ENCODE peak calls at places on chromosomes 13 and 19, in four cellular contexts. J is IMR-90, W is adipocyte, Z is NT2/D1. C is an unnamed sample.

GRCh38 chr19:35716735-35716984 is 1.1 kb upstream of the KMT2B start:
- DNase-seq in J (no peak), W (no peak), Z (no peak), C (no peak)

GRCh38 chr13:79679334-79679733 is 198.4 kb downstream of the NDFIP2 start:
- DNase-seq in J (peak; percentile 70), W (peak; percentile 92), Z (peak; percentile 63), C (peak; percentile 60)

GRCh38 chr19:15836345-15836594 is 20.8 kb upstream of the OR10H1 start:
- DNase-seq in J (peak; percentile 8), W (no peak), Z (no peak), C (no peak)

GRCh38 chr13:64446372-64446771 is 2783.8 kb downstream of the PCDH9 start:
- DNase-seq in J (no peak), W (no peak), Z (no peak), C (no peak)

GRCh38 chr19:48433337-48433736 is 12.4 kb upstream of the GRWD1 start:
- DNase-seq in J (no peak), W (no peak), Z (no peak), C (no peak)

GRCh38 chr19:290539-291521 is at the start of gene PLPP2:
- DNase-seq in J (no peak), W (peak; percentile 41), Z (no peak), C (peak; percentile 80)

GRCh38 chr13:96636310-96636709 is 358.0 kb downstream of the OXGR1 start:
- DNase-seq in J (no peak), W (no peak), Z (no peak), C (no peak)

GRCh38 chr13:24747248-24748151 is 16.5 kb upstream of the RNF17 start:
- DNase-seq in J (no peak), W (peak; percentile 46), Z (no peak), C (no peak)

GRCh38 chr19:29404951-29405727 is 120.7 kb upstream of the VSTM2B start:
- DNase-seq in J (no peak), W (no peak), Z (peak; percentile 11), C (no peak)

GRCh38 chr19:2841858-2842574 is 741 bp downstream of the ZNF555 start:
- DNase-seq in J (no peak), W (peak; percentile 30), Z (no peak), C (no peak)

GRCh38 chr13:33351324-33351723 is 65.8 kb upstream of the STARD13 start:
- DNase-seq in J (peak; percentile 64), W (peak; percentile 28), Z (no peak), C (no peak)

GRCh38 chr13:24630851-24631341 is 49.3 kb upstream of the ATP12A start:
- DNase-seq in J (peak; percentile 46), W (no peak), Z (peak; percentile 55), C (no peak)

GRCh38 chr13:59658736-59659330 is 504.9 kb downstream of the DIAPH3 start:
- DNase-seq in J (no peak), W (no peak), Z (no peak), C (no peak)

GRCh38 chr13:50453238-50453637 is 390.3 kb downstream of the DLEU7 start:
- DNase-seq in J (peak; percentile 5), W (no peak), Z (no peak), C (no peak)

GRCh38 chr19:1445932-1446712 is 3.8 kb upstream of the APC2 start:
- DNase-seq in J (no peak), W (peak; percentile 81), Z (no peak), C (no peak)

GRCh38 chr13:72221276-72221962 is 354.4 kb upstream of the DACH1 start:
- DNase-seq in J (no peak), W (peak; percentile 18), Z (peak; percentile 65), C (peak; percentile 82)

GRCh38 chr13:94195715-94196114 is 283.8 kb downstream of the DCT start:
- DNase-seq in J (peak; percentile 96), W (peak; percentile 67), Z (no peak), C (no peak)

GRCh38 chr13:31022491-31022890 is 90.0 kb downstream of the TEX26 start:
- DNase-seq in J (no peak), W (no peak), Z (no peak), C (no peak)

GRCh38 chr13:29524641-29525040 is 70.8 kb downstream of the SLC7A1 start:
- DNase-seq in J (no peak), W (no peak), Z (no peak), C (no peak)

GRCh38 chr19:47681936-47682335 is 31.3 kb upstream of the EHD2 start:
- DNase-seq in J (no peak), W (no peak), Z (no peak), C (no peak)

GRCh38 chr13:53028063-53028462 is 550 bp upstream of the OLFM4 start:
- DNase-seq in J (no peak), W (no peak), Z (no peak), C (no peak)

GRCh38 chr13:24694907-24695306 is 14.7 kb downstream of the ATP12A start:
- DNase-seq in J (no peak), W (no peak), Z (no peak), C (no peak)

GRCh38 chr19:17002455-17002854 is 24.2 kb downstream of the CPAMD8 start:
- DNase-seq in J (no peak), W (no peak), Z (no peak), C (no peak)

GRCh38 chr19:32351807-32352630 is 6.6 kb downstream of the ZNF507 start:
- DNase-seq in J (peak; percentile 69), W (no peak), Z (no peak), C (no peak)

GRCh38 chr13:109154546-109154945 is 525.1 kb downstream of the MYO16 start:
- DNase-seq in J (no peak), W (no peak), Z (no peak), C (no peak)

GRCh38 chr19:8204961-8205360 is 4.2 kb upstream of the CERS4 start:
- DNase-seq in J (no peak), W (no peak), Z (no peak), C (no peak)

GRCh38 chr13:113751491-113751890 is 7.5 kb upstream of the TMEM255B start:
- DNase-seq in J (no peak), W (no peak), Z (no peak), C (no peak)

GRCh38 chr13:113749507-113749906 is 9.5 kb upstream of the TMEM255B start:
- DNase-seq in J (no peak), W (no peak), Z (no peak), C (no peak)

GRCh38 chr13:113748862-113749451 is 10.1 kb upstream of the TMEM255B start:
- DNase-seq in J (no peak), W (no peak), Z (no peak), C (no peak)

GRCh38 chr13:113750554-113751399 is 8.2 kb upstream of the TMEM255B start:
- DNase-seq in J (no peak), W (no peak), Z (no peak), C (no peak)

DNA sequence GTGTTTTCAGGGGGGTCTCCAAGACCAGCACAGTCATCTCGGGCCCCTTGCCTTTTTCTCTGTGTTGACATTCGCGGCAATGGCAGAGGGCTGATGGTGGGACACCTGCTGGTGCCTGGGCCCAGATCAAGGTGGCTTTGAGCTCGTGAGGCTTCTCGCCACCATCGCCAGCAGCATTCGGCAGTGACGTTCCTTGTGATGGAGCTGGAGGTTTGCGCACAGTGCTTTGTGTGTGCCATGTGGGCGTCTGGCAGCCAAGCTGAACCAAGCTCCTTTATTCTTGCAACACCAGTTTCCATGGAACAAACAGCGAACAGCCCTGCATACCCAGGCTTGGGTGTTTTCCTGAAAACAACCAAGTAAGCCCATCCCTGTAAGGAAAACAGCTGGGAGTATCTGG is 9.1 kb upstream of the TMEM255B start:
- DNase-seq in J (no peak), W (no peak), Z (no peak), C (no peak)
- H3K4me3 ChIP-seq in J (no peak overlapping the region), W (no peak overlapping the region), Z (no peak overlapping the region), C (no peak overlapping the region)

DNA sequence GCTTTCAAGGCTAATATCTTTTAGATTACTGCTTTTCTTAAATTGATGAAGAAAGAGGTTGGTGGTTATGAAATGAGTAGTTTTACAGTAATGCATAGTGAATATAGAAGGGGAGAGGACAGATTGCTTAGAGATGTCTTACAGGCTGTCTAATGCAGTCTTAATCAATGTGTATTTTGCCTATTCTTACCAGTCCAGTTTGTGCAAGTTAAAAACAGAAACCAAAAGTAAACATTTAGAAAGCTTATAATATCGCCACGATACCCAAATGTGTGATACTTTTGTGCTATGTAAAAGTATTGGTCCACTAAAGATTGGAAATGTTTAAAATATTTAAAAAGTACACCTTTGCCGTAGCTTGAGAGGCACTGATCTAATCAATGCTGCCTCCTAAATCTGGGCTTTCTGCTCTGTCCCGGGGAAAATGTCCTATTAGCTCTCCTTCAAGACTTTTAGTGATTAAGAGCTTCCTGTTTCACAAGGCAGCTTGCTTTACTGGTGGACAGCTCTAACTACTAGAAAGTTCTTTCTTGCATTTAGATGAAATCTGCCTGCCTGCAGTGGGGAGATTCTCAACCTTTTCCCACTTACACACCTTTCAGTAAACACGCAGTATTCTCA is 64.7 kb downstream of the DNAJC15 start:
- DNase-seq in J (peak; percentile 36), W (no peak), Z (no peak), C (no peak)
- H3K4me3 ChIP-seq in J (peak overlapping the region; percentile 18), W (peak overlapping the region; percentile 84), Z (no peak overlapping the region), C (no peak overlapping the region)

DNA sequence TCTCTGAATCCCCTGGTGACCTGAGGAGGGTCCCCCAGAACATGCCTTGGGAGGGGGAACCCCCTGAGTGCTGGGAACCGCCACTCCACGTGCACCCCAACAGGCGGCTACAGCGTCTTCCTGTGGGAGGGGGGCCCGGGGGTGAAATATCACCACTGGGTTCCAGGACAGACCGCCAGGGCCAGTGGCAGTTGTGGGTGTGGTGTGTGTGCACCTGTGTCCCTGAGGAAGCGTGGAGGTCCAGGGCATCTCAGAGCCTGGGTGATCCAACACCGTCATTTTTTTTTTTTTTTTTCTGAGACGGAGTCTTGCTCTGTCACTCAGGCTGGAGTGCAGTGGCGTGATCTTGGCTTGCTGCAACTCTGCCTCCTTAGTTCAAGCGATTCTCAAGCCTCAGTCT is 4.2 kb downstream of the ADGRE5 start:
- DNase-seq in J (no peak), W (no peak), Z (no peak), C (no peak)
- H3K4me3 ChIP-seq in J (no peak overlapping the region), W (no peak overlapping the region), Z (no peak overlapping the region), C (no peak overlapping the region)

DNA sequence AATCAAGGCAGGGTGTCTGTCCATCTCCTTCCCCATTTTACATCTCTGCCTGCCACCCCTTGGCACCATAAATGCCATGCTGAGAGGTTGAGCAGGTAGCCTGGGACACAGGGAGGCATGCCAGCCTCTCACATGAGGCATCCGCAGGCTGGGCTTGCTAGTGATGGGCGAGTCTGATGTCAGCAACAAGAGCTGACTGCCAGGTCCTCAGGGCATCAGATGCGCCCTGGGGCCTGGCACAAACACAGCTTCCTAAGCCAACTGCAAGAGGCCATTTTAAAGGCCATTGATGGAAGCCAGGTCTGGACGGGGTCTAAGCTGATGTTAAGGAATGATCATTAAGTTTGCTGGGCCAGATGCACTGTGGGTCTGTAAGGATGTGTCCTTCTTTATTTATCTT is 34.6 kb downstream of the MYH14 start:
- DNase-seq in J (no peak), W (no peak), Z (no peak), C (no peak)
- H3K4me3 ChIP-seq in J (no peak overlapping the region), W (no peak overlapping the region), Z (no peak overlapping the region), C (no peak overlapping the region)

C was measured in iPS DF 6.9.